ENCODE peak calls at places on chromosomes 12 and 14, in seven cellular contexts. B is cerebellum; R is CD8-positive, alpha-beta T cell; I is activated T-cell treated with anti-CD3 and anti-CD28 coated beads for 24 hours; L is heart right ventricle; U is activated CD4-positive, alpha-beta T cell treated with anti-CD3 and anti-CD28 coated beads, Interleukin-2, amount 50 U/mL, for 1 hour; G is stimulated activated CD8-positive, alpha-beta memory T cell treated with anti-CD3 and anti-CD28 coated beads, Interleukin-7, amount 100 ng/mL, for 1 hour. Q is an unnamed sample.

GRCh38 chr14:77579065-77579464 is 37.4 kb downstream of the SPTLC2 start:
- DNase-seq in I (no peak), U (no peak), R (no peak), G (no peak), L (no peak), B (no peak), Q (no peak)

GRCh38 chr12:19957578-19957977 is 410.8 kb upstream of the PDE3A start:
- DNase-seq in G (no peak), L (no peak), U (no peak), R (no peak), B (no peak), I (no peak), Q (no peak)

GRCh38 chr14:77562681-77563080 is 53.8 kb downstream of the SPTLC2 start:
- DNase-seq in G (no peak), L (no peak), I (no peak), B (no peak), R (no peak), U (no peak), Q (no peak)

GRCh38 chr12:69097619-69098368 is 141.6 kb upstream of the CPSF6 start:
- DNase-seq in G (no peak), R (no peak), U (no peak), I (no peak), L (no peak), B (no peak), Q (no peak)

GRCh38 chr12:13114251-13115052 is 11.0 kb upstream of the GSG1 start:
- DNase-seq in B (no peak), L (no peak), U (no peak), I (no peak), G (no peak), R (no peak), Q (no peak)

GRCh38 chr12:120468271-120468845 is 1.2 kb downstream of the SRSF9 start:
- DNase-seq in L (peak), I (no peak), U (no peak), B (no peak), G (no peak), R (no peak), Q (no peak)

GRCh38 chr14:100223332-100224171 is 15.4 kb upstream of the YY1 start:
- DNase-seq in L (no peak), B (no peak), R (no peak), U (no peak), I (no peak), G (no peak), Q (no peak)

GRCh38 chr14:70651522-70651921 is 9.8 kb downstream of the TTC9 start:
- DNase-seq in U (no peak), R (no peak), L (no peak), B (no peak), G (no peak), I (no peak), Q (no peak)

GRCh38 chr14:85248881-85249635 is 280.9 kb upstream of the FLRT2 start:
- DNase-seq in U (no peak), L (no peak), G (no peak), I (no peak), B (no peak), R (no peak), Q (no peak)

GRCh38 chr12:119808441-119808840 is 68.7 kb downstream of the CIT start:
- DNase-seq in B (no peak), U (no peak), L (no peak), I (no peak), G (no peak), R (no peak), Q (no peak)

GRCh38 chr14:80271389-80271788 is 60.1 kb upstream of the DIO2 start:
- DNase-seq in B (no peak), L (no peak), I (no peak), R (no peak), U (no peak), G (no peak), Q (no peak)

GRCh38 chr12:97312570-97313135 is 150.0 kb upstream of the RMST start:
- DNase-seq in B (no peak), L (no peak), I (no peak), R (no peak), U (no peak), G (no peak), Q (no peak)

GRCh38 chr14:49977126-49977841 is 84.4 kb downstream of the ARF6 start:
- DNase-seq in G (no peak), U (no peak), B (no peak), I (peak), R (no peak), L (no peak), Q (no peak)

GRCh38 chr14:50773632-50774541 is 57.1 kb downstream of the NIN start:
- DNase-seq in R (no peak), B (peak), U (peak), I (no peak), L (no peak), G (no peak), Q (no peak)

GRCh38 chr12:64082866-64083268 is 139.2 kb downstream of the KICS2 start:
- DNase-seq in U (no peak), B (no peak), R (no peak), L (no peak), G (no peak), I (no peak), Q (no peak)

GRCh38 chr14:104794641-104795467 is 694 bp downstream of the AKT1 start:
- DNase-seq in U (no peak), G (no peak), L (no peak), I (no peak), R (no peak), B (no peak), Q (no peak)

GRCh38 chr14:90820958-90821357 is 4.7 kb upstream of the TTC7B start:
- DNase-seq in I (peak), R (peak), B (peak), U (peak), G (peak), L (no peak), Q (peak)

Q was measured in activated naive CD4-positive, alpha-beta T cell.